ENCODE peak calls at places on chromosomes 1 and 21, in ten cellular contexts. One of them, this sample, is unnamed.

GRCh38 chr1:45796946-45797345 is 6.5 kb upstream of the MAST2 start:
- DNase-seq in spleen: no peak
- DNase-seq in prostate gland: no peak
- DNase-seq in hepatocyte: no peak
- DNase-seq in cardiac muscle cell: no peak
- DNase-seq in fibroblast of mammary gland: no peak
- DNase-seq in ovary: no peak
- DNase-seq in GM23338: no peak
- DNase-seq in AG04450: no peak
- DNase-seq in mucosa of descending colon: no peak
- DNase-seq in this sample: no peak

GRCh38 chr1:172874950-172875349 is 175.8 kb downstream of the TNFSF18 start:
- DNase-seq in fibroblast of mammary gland: no peak
- DNase-seq in ovary: no peak
- DNase-seq in spleen: no peak
- DNase-seq in hepatocyte: no peak
- DNase-seq in mucosa of descending colon: no peak
- DNase-seq in GM23338: no peak
- DNase-seq in prostate gland: no peak
- DNase-seq in AG04450: no peak
- DNase-seq in cardiac muscle cell: no peak
- DNase-seq in this sample: no peak

GRCh38 chr1:90708236-90708786 is 8.8 kb downstream of the BARHL2 start:
- DNase-seq in mucosa of descending colon: no peak
- DNase-seq in spleen: no peak
- DNase-seq in ovary: no peak
- DNase-seq in prostate gland: no peak
- DNase-seq in GM23338: peak; percentile 17
- DNase-seq in fibroblast of mammary gland: no peak
- DNase-seq in hepatocyte: no peak
- DNase-seq in AG04450: no peak
- DNase-seq in cardiac muscle cell: no peak
- DNase-seq in this sample: no peak

GRCh38 chr21:36323032-36323431 is 3.0 kb downstream of the MORC3 start:
- DNase-seq in ovary: no peak
- DNase-seq in fibroblast of mammary gland: peak; percentile 62
- DNase-seq in AG04450: no peak
- DNase-seq in cardiac muscle cell: no peak
- DNase-seq in mucosa of descending colon: no peak
- DNase-seq in hepatocyte: no peak
- DNase-seq in GM23338: no peak
- DNase-seq in spleen: no peak
- DNase-seq in prostate gland: no peak
- DNase-seq in this sample: no peak

GRCh38 chr1:77350012-77350411 is 68.2 kb downstream of the AK5 start:
- DNase-seq in hepatocyte: no peak
- DNase-seq in cardiac muscle cell: no peak
- DNase-seq in AG04450: no peak
- DNase-seq in GM23338: no peak
- DNase-seq in prostate gland: no peak
- DNase-seq in mucosa of descending colon: no peak
- DNase-seq in spleen: no peak
- DNase-seq in fibroblast of mammary gland: no peak
- DNase-seq in ovary: no peak
- DNase-seq in this sample: no peak

GRCh38 chr1:159177273-159177907 is 6.0 kb downstream of the CADM3 start:
- DNase-seq in ovary: no peak
- DNase-seq in mucosa of descending colon: no peak
- DNase-seq in GM23338: peak; percentile 94
- DNase-seq in fibroblast of mammary gland: peak; percentile 70
- DNase-seq in hepatocyte: peak; percentile 89
- DNase-seq in spleen: no peak
- DNase-seq in cardiac muscle cell: peak; percentile 83
- DNase-seq in prostate gland: peak; percentile 25
- DNase-seq in AG04450: peak; percentile 16
- DNase-seq in this sample: peak; percentile 73

GRCh38 chr1:222935239-222935900 is 120.5 kb downstream of the DISP1 start:
- DNase-seq in prostate gland: no peak
- DNase-seq in ovary: no peak
- DNase-seq in mucosa of descending colon: no peak
- DNase-seq in AG04450: no peak
- DNase-seq in spleen: no peak
- DNase-seq in GM23338: no peak
- DNase-seq in cardiac muscle cell: no peak
- DNase-seq in hepatocyte: no peak
- DNase-seq in fibroblast of mammary gland: no peak
- DNase-seq in this sample: no peak

GRCh38 chr1:205504311-205505075 is at the start of gene CDK18:
- DNase-seq in mucosa of descending colon: peak; percentile 92
- DNase-seq in cardiac muscle cell: peak; percentile 75
- DNase-seq in hepatocyte: peak; percentile 81
- DNase-seq in fibroblast of mammary gland: no peak
- DNase-seq in spleen: peak; percentile 84
- DNase-seq in GM23338: peak; percentile 96
- DNase-seq in AG04450: no peak
- DNase-seq in prostate gland: peak; percentile 86
- DNase-seq in ovary: peak; percentile 82
- DNase-seq in this sample: no peak

GRCh38 chr1:16167331-16168143 is 11.7 kb upstream of the EPHA2 start:
- DNase-seq in GM23338: peak; percentile 92
- DNase-seq in fibroblast of mammary gland: no peak
- DNase-seq in spleen: peak; percentile 87
- DNase-seq in prostate gland: no peak
- DNase-seq in ovary: peak; percentile 79
- DNase-seq in cardiac muscle cell: no peak
- DNase-seq in hepatocyte: peak; percentile 86
- DNase-seq in mucosa of descending colon: peak; percentile 83
- DNase-seq in AG04450: no peak
- DNase-seq in this sample: no peak

GRCh38 chr21:18368193-18368592 is 35.4 kb downstream of the TMPRSS15 start:
- DNase-seq in fibroblast of mammary gland: no peak
- DNase-seq in cardiac muscle cell: no peak
- DNase-seq in spleen: no peak
- DNase-seq in mucosa of descending colon: no peak
- DNase-seq in GM23338: no peak
- DNase-seq in prostate gland: no peak
- DNase-seq in AG04450: no peak
- DNase-seq in hepatocyte: no peak
- DNase-seq in ovary: no peak
- DNase-seq in this sample: no peak

GRCh38 chr21:37087188-37087587 is 14.1 kb downstream of the TTC3 start:
- DNase-seq in mucosa of descending colon: no peak
- DNase-seq in ovary: no peak
- DNase-seq in GM23338: peak; percentile 15
- DNase-seq in prostate gland: no peak
- DNase-seq in hepatocyte: peak; percentile 64
- DNase-seq in cardiac muscle cell: peak; percentile 76
- DNase-seq in fibroblast of mammary gland: peak; percentile 85
- DNase-seq in AG04450: no peak
- DNase-seq in spleen: no peak
- DNase-seq in this sample: peak; percentile 60

GRCh38 chr1:2143814-2144500 is 50.6 kb downstream of the FAAP20 start:
- DNase-seq in mucosa of descending colon: peak; percentile 43
- DNase-seq in prostate gland: no peak
- DNase-seq in ovary: no peak
- DNase-seq in cardiac muscle cell: no peak
- DNase-seq in spleen: no peak
- DNase-seq in hepatocyte: no peak
- DNase-seq in AG04450: no peak
- DNase-seq in GM23338: no peak
- DNase-seq in fibroblast of mammary gland: no peak
- DNase-seq in this sample: no peak

GRCh38 chr1:199616947-199617346 is 410.6 kb upstream of the NR5A2 start:
- DNase-seq in ovary: no peak
- DNase-seq in prostate gland: no peak
- DNase-seq in cardiac muscle cell: no peak
- DNase-seq in fibroblast of mammary gland: no peak
- DNase-seq in hepatocyte: no peak
- DNase-seq in mucosa of descending colon: no peak
- DNase-seq in spleen: no peak
- DNase-seq in GM23338: no peak
- DNase-seq in AG04450: no peak
- DNase-seq in this sample: no peak

DNA sequence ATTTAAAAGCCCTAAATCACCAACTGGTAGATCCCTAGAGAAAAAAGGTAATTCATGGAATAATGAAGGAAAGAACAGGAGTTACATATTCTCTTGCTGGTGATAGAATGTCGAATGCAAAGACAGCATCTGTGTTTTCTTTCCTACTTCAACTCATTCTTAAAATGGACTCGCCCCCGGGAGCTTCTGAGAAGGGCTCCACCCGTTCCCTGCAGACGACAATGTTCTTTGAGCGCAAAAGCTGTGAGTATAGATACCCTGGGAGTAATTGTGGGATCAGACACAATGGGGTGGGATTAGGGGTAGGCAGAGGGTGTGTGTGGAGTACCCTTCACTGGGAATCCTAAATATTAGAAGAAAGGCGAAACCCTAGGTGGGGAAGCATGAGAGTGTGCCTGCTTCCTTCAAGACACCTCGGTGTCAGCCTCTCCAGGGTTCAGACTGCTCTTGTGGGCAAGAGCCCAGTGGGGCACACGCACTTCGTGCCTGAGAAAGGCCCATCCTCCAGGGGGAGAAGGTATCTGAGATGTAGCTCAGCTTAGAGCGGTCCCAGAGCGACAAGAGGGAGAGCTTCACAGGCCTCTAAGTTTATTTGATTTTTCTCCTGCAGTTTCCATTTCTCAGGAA is 123.3 kb upstream of the DPYD start:
- DNase-seq in AG04450: no peak
- DNase-seq in mucosa of descending colon: no peak
- DNase-seq in fibroblast of mammary gland: no peak
- DNase-seq in prostate gland: no peak
- DNase-seq in GM23338: peak; percentile 31
- DNase-seq in spleen: no peak
- DNase-seq in ovary: no peak
- DNase-seq in hepatocyte: no peak
- DNase-seq in cardiac muscle cell: no peak
- DNase-seq in this sample: no peak
- H3K4me3 ChIP-seq in AG04450: peak overlapping the region; percentile 85
- H3K4me3 ChIP-seq in mucosa of descending colon: no peak overlapping the region
- H3K4me3 ChIP-seq in fibroblast of mammary gland: no peak overlapping the region
- H3K4me3 ChIP-seq in prostate gland: no peak overlapping the region
- H3K4me3 ChIP-seq in GM23338: peak overlapping the region; percentile 63
- H3K4me3 ChIP-seq in spleen: no peak overlapping the region
- H3K4me3 ChIP-seq in ovary: no peak overlapping the region
- H3K4me3 ChIP-seq in hepatocyte: no peak overlapping the region
- H3K4me3 ChIP-seq in cardiac muscle cell: no peak overlapping the region
- H3K4me3 ChIP-seq in this sample: peak overlapping the region; percentile 81

GRCh38 chr1:104182251-104182650 is 432.6 kb downstream of the AMY1C start:
- DNase-seq in fibroblast of mammary gland: no peak
- DNase-seq in hepatocyte: no peak
- DNase-seq in spleen: no peak
- DNase-seq in ovary: no peak
- DNase-seq in AG04450: no peak
- DNase-seq in GM23338: peak; percentile 21
- DNase-seq in mucosa of descending colon: no peak
- DNase-seq in prostate gland: no peak
- DNase-seq in cardiac muscle cell: no peak
- DNase-seq in this sample: no peak
- TF ChIP-seq CTCF in fibroblast of mammary gland: no peak
- TF ChIP-seq CTCF in hepatocyte: no peak
- TF ChIP-seq CTCF in spleen: no peak
- TF ChIP-seq CTCF in ovary: no peak
- TF ChIP-seq CTCF in AG04450: no peak
- TF ChIP-seq CTCF in GM23338: no peak
- TF ChIP-seq CTCF in mucosa of descending colon: no peak
- TF ChIP-seq CTCF in prostate gland: no peak
- TF ChIP-seq CTCF in cardiac muscle cell: no peak
- TF ChIP-seq CTCF in this sample: no peak

GRCh38 chr1:201447911-201448871 is 20.8 kb downstream of the PHLDA3 start:
- DNase-seq in hepatocyte: peak; percentile 83
- DNase-seq in mucosa of descending colon: peak; percentile 80
- DNase-seq in AG04450: peak; percentile 33
- DNase-seq in spleen: peak; percentile 88
- DNase-seq in fibroblast of mammary gland: peak; percentile 75
- DNase-seq in cardiac muscle cell: peak; percentile 88
- DNase-seq in prostate gland: peak; percentile 78
- DNase-seq in GM23338: peak; percentile 91
- DNase-seq in ovary: peak; percentile 79
- DNase-seq in this sample: peak; percentile 73

GRCh38 chr1:201452881-201453280 is 16.1 kb downstream of the PHLDA3 start:
- DNase-seq in fibroblast of mammary gland: no peak
- DNase-seq in spleen: no peak
- DNase-seq in cardiac muscle cell: no peak
- DNase-seq in prostate gland: no peak
- DNase-seq in mucosa of descending colon: no peak
- DNase-seq in ovary: no peak
- DNase-seq in AG04450: no peak
- DNase-seq in GM23338: no peak
- DNase-seq in hepatocyte: no peak
- DNase-seq in this sample: no peak

GRCh38 chr1:201448981-201449380 is 20.0 kb downstream of the PHLDA3 start:
- DNase-seq in ovary: no peak
- DNase-seq in GM23338: peak; percentile 38
- DNase-seq in hepatocyte: no peak
- DNase-seq in mucosa of descending colon: no peak
- DNase-seq in AG04450: no peak
- DNase-seq in fibroblast of mammary gland: no peak
- DNase-seq in spleen: no peak
- DNase-seq in prostate gland: no peak
- DNase-seq in cardiac muscle cell: no peak
- DNase-seq in this sample: no peak

GRCh38 chr1:201454568-201454967 is 14.4 kb downstream of the PHLDA3 start:
- DNase-seq in AG04450: no peak
- DNase-seq in ovary: no peak
- DNase-seq in GM23338: no peak
- DNase-seq in mucosa of descending colon: no peak
- DNase-seq in hepatocyte: no peak
- DNase-seq in spleen: no peak
- DNase-seq in cardiac muscle cell: no peak
- DNase-seq in prostate gland: no peak
- DNase-seq in fibroblast of mammary gland: no peak
- DNase-seq in this sample: no peak

GRCh38 chr1:201450721-201451291 is 18.2 kb downstream of the PHLDA3 start:
- DNase-seq in prostate gland: no peak
- DNase-seq in fibroblast of mammary gland: peak; percentile 71
- DNase-seq in cardiac muscle cell: peak; percentile 95
- DNase-seq in GM23338: peak; percentile 51
- DNase-seq in spleen: no peak
- DNase-seq in ovary: peak; percentile 84
- DNase-seq in AG04450: peak; percentile 59
- DNase-seq in hepatocyte: peak; percentile 74
- DNase-seq in mucosa of descending colon: peak; percentile 69
- DNase-seq in this sample: peak; percentile 64
- H3K4me3 ChIP-seq in prostate gland: no peak overlapping the region
- H3K4me3 ChIP-seq in fibroblast of mammary gland: no peak overlapping the region
- H3K4me3 ChIP-seq in cardiac muscle cell: no peak overlapping the region
- H3K4me3 ChIP-seq in GM23338: no peak overlapping the region
- H3K4me3 ChIP-seq in spleen: no peak overlapping the region
- H3K4me3 ChIP-seq in ovary: no peak overlapping the region
- H3K4me3 ChIP-seq in AG04450: no peak overlapping the region
- H3K4me3 ChIP-seq in hepatocyte: no peak overlapping the region
- H3K4me3 ChIP-seq in mucosa of descending colon: no peak overlapping the region
- H3K4me3 ChIP-seq in this sample: no peak overlapping the region

DNA sequence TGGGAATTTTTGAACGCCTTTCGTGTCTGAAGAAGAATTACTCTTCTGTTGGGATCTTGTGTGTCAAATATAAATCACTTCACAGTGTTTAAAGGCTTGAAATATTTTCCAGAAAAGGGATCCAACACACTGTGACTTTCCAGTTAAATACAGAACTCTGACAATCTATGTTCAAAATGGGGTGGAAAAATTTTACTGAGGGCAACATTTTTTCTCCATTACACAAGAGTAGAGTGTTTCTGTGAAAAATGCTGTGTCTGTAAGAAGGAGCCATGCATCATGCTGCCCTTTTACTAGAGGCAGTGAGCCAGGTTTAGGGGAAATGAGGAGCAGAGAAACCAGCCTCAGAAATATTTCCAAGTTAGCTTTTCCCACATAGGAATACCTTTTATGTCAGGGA is 86.5 kb downstream of the VPS13D start:
- DNase-seq in fibroblast of mammary gland: no peak
- DNase-seq in GM23338: no peak
- DNase-seq in hepatocyte: peak; percentile 32
- DNase-seq in spleen: no peak
- DNase-seq in ovary: no peak
- DNase-seq in mucosa of descending colon: no peak
- DNase-seq in cardiac muscle cell: peak; percentile 31
- DNase-seq in prostate gland: no peak
- DNase-seq in AG04450: no peak
- DNase-seq in this sample: no peak
- TF ChIP-seq CTCF in fibroblast of mammary gland: no peak
- TF ChIP-seq CTCF in GM23338: no peak
- TF ChIP-seq CTCF in hepatocyte: no peak
- TF ChIP-seq CTCF in spleen: no peak
- TF ChIP-seq CTCF in ovary: no peak
- TF ChIP-seq CTCF in mucosa of descending colon: no peak
- TF ChIP-seq CTCF in cardiac muscle cell: no peak
- TF ChIP-seq CTCF in prostate gland: no peak
- TF ChIP-seq CTCF in AG04450: no peak
- TF ChIP-seq CTCF in this sample: no peak

This sample was measured in astrocyte of the spinal cord.